ENCODE peak calls at places on chromosomes 13 and 19, in seven cellular contexts. F, W, J, V, C, N and R are unnamed samples.

GRCh38 chr19:1430201-1430621 is 8.0 kb upstream of the RPS15 start:
- DNase-seq in C (no peak), V (no peak), W (no peak), N (no peak), F (no peak), J (no peak), R (no peak)

GRCh38 chr13:26941345-26942174 is 181.0 kb upstream of the GPR12 start:
- DNase-seq in J (no peak), N (no peak), V (no peak), W (no peak), F (no peak), C (no peak), R (no peak)

GRCh38 chr13:67223024-67223423 is 7.1 kb downstream of the PCDH9 start:
- DNase-seq in V (no peak), C (no peak), W (no peak), N (no peak), F (no peak), J (no peak), R (no peak)

GRCh38 chr19:33456076-33456844 is 65.3 kb downstream of the PEPD start:
- DNase-seq in W (no peak), F (no peak), N (no peak), C (no peak), J (no peak), V (no peak), R (no peak)

GRCh38 chr19:23774156-23774971 is 15.7 kb upstream of the ZNF681 start:
- DNase-seq in N (no peak), J (no peak), C (no peak), F (no peak), W (no peak), V (no peak), R (no peak)

GRCh38 chr19:17471410-17472125 is 1.2 kb downstream of the SLC27A1 start:
- DNase-seq in F (no peak), N (no peak), W (no peak), J (no peak), V (no peak), C (no peak), R (no peak)

GRCh38 chr19:42325896-42326771 is 699 bp downstream of the MEGF8 start:
- DNase-seq in J (no peak), W (no peak), C (no peak), V (peak; percentile 62), F (no peak), N (peak; percentile 47), R (no peak)

GRCh38 chr19:1592023-1592754 is 476 bp downstream of the MBD3 start:
- DNase-seq in V (peak; percentile 96), W (peak; percentile 78), J (peak; percentile 85), N (peak; percentile 87), F (peak; percentile 72), C (peak; percentile 50), R (peak; percentile 83)

GRCh38 chr19:1860133-1860775 is 3.1 kb downstream of the KLF16 start:
- DNase-seq in W (peak; percentile 92), F (no peak), J (peak; percentile 61), N (peak; percentile 51), C (no peak), V (peak; percentile 76), R (no peak)

GRCh38 chr13:110017379-110017778 is 231.0 kb upstream of the IRS2 start:
- DNase-seq in C (no peak), F (peak; percentile 74), V (no peak), J (no peak), N (no peak), W (no peak), R (peak; percentile 47)

GRCh38 chr19:15101479-15102082 is 5.6 kb upstream of the SYDE1 start:
- DNase-seq in N (peak; percentile 61), V (peak; percentile 54), W (peak; percentile 52), C (no peak), F (peak; percentile 38), J (peak; percentile 87), R (peak; percentile 64)

GRCh38 chr13:99435116-99435515 is 66.2 kb upstream of the TM9SF2 start:
- DNase-seq in J (no peak), V (no peak), W (no peak), N (no peak), F (no peak), C (no peak), R (no peak)

DNA sequence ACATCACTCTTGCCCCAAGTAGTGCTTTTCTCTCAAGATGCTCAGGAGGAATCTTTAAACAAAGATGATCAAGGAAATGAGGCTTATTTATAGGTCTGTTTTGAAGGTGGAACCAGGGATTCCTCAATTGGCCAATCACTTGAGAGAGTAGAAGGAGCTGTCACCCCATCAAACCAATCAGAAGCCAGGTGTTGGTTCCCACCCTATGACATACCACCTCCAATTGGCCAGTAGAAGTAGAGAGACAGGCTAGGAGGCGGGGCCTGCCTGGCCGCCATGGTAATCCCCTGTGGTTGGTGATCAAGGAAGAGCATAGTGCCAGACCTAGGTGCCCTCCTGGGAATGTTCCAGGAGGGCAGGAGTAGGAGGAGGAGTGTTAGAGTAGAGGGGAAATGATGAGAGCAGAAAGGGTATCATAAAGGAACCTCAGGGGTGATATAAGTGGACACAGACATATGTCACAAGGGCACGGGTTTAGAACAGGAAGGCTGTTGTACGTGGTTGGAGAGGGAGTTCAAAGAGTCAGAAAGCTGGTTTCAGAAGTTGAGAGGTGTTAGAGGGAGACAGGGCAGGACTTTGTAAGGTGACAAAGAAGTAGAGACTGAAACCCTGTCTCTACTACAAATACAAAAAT is 10.5 kb downstream of the PMIS2 start:
- DNase-seq in N (peak; percentile 39), W (peak; percentile 44), F (no peak), J (no peak), C (peak; percentile 51), V (peak; percentile 43), R (peak; percentile 45)
- TF ChIP-seq JUND in N (no peak), W (no peak), F (no peak), J (no peak), C (no peak), V (no peak), R (no peak)

DNA sequence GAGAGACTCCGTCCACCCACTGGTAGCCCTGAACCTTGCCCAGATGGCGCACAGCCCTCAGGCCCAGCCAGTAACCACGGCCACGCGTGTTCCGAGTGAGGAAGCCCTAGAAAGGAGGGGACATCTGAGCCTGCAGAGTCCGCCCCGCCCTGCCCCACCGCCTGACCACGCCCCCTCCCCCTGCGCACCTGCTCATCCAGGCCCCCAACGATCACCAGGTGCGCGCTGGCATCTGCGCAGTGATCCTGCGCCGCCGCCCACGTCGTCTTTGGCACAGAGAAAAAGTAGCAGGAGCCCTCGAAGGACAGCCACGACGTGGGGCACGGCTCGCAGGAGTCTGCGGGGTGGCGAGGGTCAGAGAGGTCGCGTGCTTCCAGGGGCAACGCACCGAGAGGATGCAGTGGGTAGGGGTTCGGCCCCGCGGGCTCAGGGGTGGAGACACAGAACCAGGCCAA is 2.1 kb downstream of the CLEC4G start:
- DNase-seq in W (no peak), N (no peak), J (peak; percentile 80), C (no peak), V (no peak), F (no peak), R (no peak)
- TF ChIP-seq JUND in W (no peak), N (no peak), J (no peak), C (no peak), V (no peak), F (no peak), R (no peak)

GRCh38 chr13:64648293-64648692 is 2581.8 kb downstream of the PCDH9 start:
- DNase-seq in W (no peak), V (no peak), C (no peak), N (no peak), F (no peak), J (no peak), R (no peak)
- TF ChIP-seq JUND in W (no peak), V (peak; percentile 63), C (no peak), N (no peak), F (no peak), J (no peak), R (no peak)

DNA sequence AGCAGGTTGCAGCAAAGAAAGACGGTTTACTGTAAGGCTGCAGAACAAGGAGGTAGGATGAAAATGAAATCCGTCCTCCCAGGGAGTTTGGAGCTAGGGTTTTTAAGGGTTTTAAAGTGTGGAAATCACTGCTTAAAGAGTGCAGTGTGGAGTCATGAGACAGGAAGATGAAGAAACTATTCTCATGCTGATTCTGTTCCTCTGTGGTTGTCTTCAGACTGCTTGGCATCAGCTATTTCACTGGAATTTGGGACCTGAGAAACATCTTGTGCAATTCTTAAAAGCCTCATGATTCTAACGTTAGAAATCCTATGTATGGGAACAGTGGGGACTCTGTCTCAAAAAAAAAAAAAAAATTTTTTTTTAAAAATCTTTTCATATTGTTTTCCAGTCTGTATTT is 11.4 kb downstream of the ZNF331 start:
- DNase-seq in J (no peak), W (no peak), F (no peak), N (no peak), C (no peak), V (no peak), R (no peak)
- TF ChIP-seq JUND in J (no peak), W (no peak), F (no peak), N (no peak), C (no peak), V (no peak), R (no peak)

GRCh38 chr19:52094526-52094925 is 1.0 kb downstream of the ZNF841 start:
- DNase-seq in W (no peak), C (no peak), J (no peak), F (no peak), N (no peak), V (no peak), R (no peak)
- TF ChIP-seq JUND in W (no peak), C (no peak), J (no peak), F (no peak), N (no peak), V (no peak), R (no peak)